ENCODE peak calls at places on chromosome 18, in eight cellular contexts. One of them, this sample, is unnamed.

GRCh38 chr18:1104265-1104792 is 199.7 kb downstream of the ADCYAP1 start:
- ATAC-seq in upper lobe of left lung: no peak
- ATAC-seq in activated naive CD8-positive, alpha-beta T cell treated with anti-CD3 and anti-CD28 coated beads, Interleukin-2, amount 50 U/mL, for 24 hours: no peak
- ATAC-seq in natural killer cell: no peak
- ATAC-seq in activated CD8-positive, alpha-beta memory T cell treated with anti-CD3 and anti-CD28 coated beads, Interleukin-2, amount 10 ng/mL, durations not matched to agents 7 days and 5 days: no peak
- ATAC-seq in lower lobe of right lung: no peak
- ATAC-seq in T-helper 17 cell: no peak
- ATAC-seq in Panc1: no peak
- ATAC-seq in this sample: no peak

GRCh38 chr18:825891-826585 is 14.0 kb upstream of the YES1 start:
- ATAC-seq in Panc1: no peak
- ATAC-seq in natural killer cell: no peak
- ATAC-seq in lower lobe of right lung: no peak
- ATAC-seq in upper lobe of left lung: no peak
- ATAC-seq in T-helper 17 cell: no peak
- ATAC-seq in activated naive CD8-positive, alpha-beta T cell treated with anti-CD3 and anti-CD28 coated beads, Interleukin-2, amount 50 U/mL, for 24 hours: no peak
- ATAC-seq in activated CD8-positive, alpha-beta memory T cell treated with anti-CD3 and anti-CD28 coated beads, Interleukin-2, amount 10 ng/mL, durations not matched to agents 7 days and 5 days: no peak
- ATAC-seq in this sample: no peak

GRCh38 chr18:79926306-79926705 is 25.1 kb downstream of the SLC66A2 start:
- ATAC-seq in Panc1: no peak
- ATAC-seq in activated naive CD8-positive, alpha-beta T cell treated with anti-CD3 and anti-CD28 coated beads, Interleukin-2, amount 50 U/mL, for 24 hours: no peak
- ATAC-seq in T-helper 17 cell: no peak
- ATAC-seq in lower lobe of right lung: no peak
- ATAC-seq in activated CD8-positive, alpha-beta memory T cell treated with anti-CD3 and anti-CD28 coated beads, Interleukin-2, amount 10 ng/mL, durations not matched to agents 7 days and 5 days: no peak
- ATAC-seq in natural killer cell: no peak
- ATAC-seq in upper lobe of left lung: no peak
- ATAC-seq in this sample: no peak

GRCh38 chr18:8300749-8301148 is 308.5 kb upstream of the RAB12 start:
- ATAC-seq in natural killer cell: no peak
- ATAC-seq in lower lobe of right lung: no peak
- ATAC-seq in upper lobe of left lung: no peak
- ATAC-seq in Panc1: no peak
- ATAC-seq in activated naive CD8-positive, alpha-beta T cell treated with anti-CD3 and anti-CD28 coated beads, Interleukin-2, amount 50 U/mL, for 24 hours: no peak
- ATAC-seq in T-helper 17 cell: no peak
- ATAC-seq in activated CD8-positive, alpha-beta memory T cell treated with anti-CD3 and anti-CD28 coated beads, Interleukin-2, amount 10 ng/mL, durations not matched to agents 7 days and 5 days: no peak
- ATAC-seq in this sample: no peak

GRCh38 chr18:63476666-63477065 is at the start of gene SERPINB5:
- ATAC-seq in lower lobe of right lung: peak
- ATAC-seq in natural killer cell: no peak
- ATAC-seq in activated naive CD8-positive, alpha-beta T cell treated with anti-CD3 and anti-CD28 coated beads, Interleukin-2, amount 50 U/mL, for 24 hours: no peak
- ATAC-seq in activated CD8-positive, alpha-beta memory T cell treated with anti-CD3 and anti-CD28 coated beads, Interleukin-2, amount 10 ng/mL, durations not matched to agents 7 days and 5 days: no peak
- ATAC-seq in Panc1: no peak
- ATAC-seq in T-helper 17 cell: no peak
- ATAC-seq in upper lobe of left lung: no peak
- ATAC-seq in this sample: no peak

GRCh38 chr18:801137-801536 is 10.9 kb downstream of the YES1 start:
- ATAC-seq in natural killer cell: no peak
- ATAC-seq in Panc1: no peak
- ATAC-seq in activated naive CD8-positive, alpha-beta T cell treated with anti-CD3 and anti-CD28 coated beads, Interleukin-2, amount 50 U/mL, for 24 hours: no peak
- ATAC-seq in activated CD8-positive, alpha-beta memory T cell treated with anti-CD3 and anti-CD28 coated beads, Interleukin-2, amount 10 ng/mL, durations not matched to agents 7 days and 5 days: no peak
- ATAC-seq in lower lobe of right lung: no peak
- ATAC-seq in upper lobe of left lung: no peak
- ATAC-seq in T-helper 17 cell: no peak
- ATAC-seq in this sample: no peak

GRCh38 chr18:55735199-55735855 is 147.3 kb upstream of the TCF4 start:
- ATAC-seq in T-helper 17 cell: no peak
- ATAC-seq in activated naive CD8-positive, alpha-beta T cell treated with anti-CD3 and anti-CD28 coated beads, Interleukin-2, amount 50 U/mL, for 24 hours: no peak
- ATAC-seq in upper lobe of left lung: no peak
- ATAC-seq in activated CD8-positive, alpha-beta memory T cell treated with anti-CD3 and anti-CD28 coated beads, Interleukin-2, amount 10 ng/mL, durations not matched to agents 7 days and 5 days: no peak
- ATAC-seq in lower lobe of right lung: no peak
- ATAC-seq in natural killer cell: no peak
- ATAC-seq in Panc1: no peak
- ATAC-seq in this sample: no peak

GRCh38 chr18:5488844-5489243 is 55.0 kb downstream of the EPB41L3 start:
- ATAC-seq in activated CD8-positive, alpha-beta memory T cell treated with anti-CD3 and anti-CD28 coated beads, Interleukin-2, amount 10 ng/mL, durations not matched to agents 7 days and 5 days: no peak
- ATAC-seq in upper lobe of left lung: no peak
- ATAC-seq in activated naive CD8-positive, alpha-beta T cell treated with anti-CD3 and anti-CD28 coated beads, Interleukin-2, amount 50 U/mL, for 24 hours: no peak
- ATAC-seq in lower lobe of right lung: no peak
- ATAC-seq in Panc1: no peak
- ATAC-seq in natural killer cell: no peak
- ATAC-seq in T-helper 17 cell: no peak
- ATAC-seq in this sample: no peak

GRCh38 chr18:31241900-31242409 is 76.0 kb upstream of the DSG1 start:
- ATAC-seq in natural killer cell: no peak
- ATAC-seq in activated naive CD8-positive, alpha-beta T cell treated with anti-CD3 and anti-CD28 coated beads, Interleukin-2, amount 50 U/mL, for 24 hours: no peak
- ATAC-seq in Panc1: peak
- ATAC-seq in activated CD8-positive, alpha-beta memory T cell treated with anti-CD3 and anti-CD28 coated beads, Interleukin-2, amount 10 ng/mL, durations not matched to agents 7 days and 5 days: no peak
- ATAC-seq in lower lobe of right lung: peak
- ATAC-seq in upper lobe of left lung: no peak
- ATAC-seq in T-helper 17 cell: no peak
- ATAC-seq in this sample: peak

GRCh38 chr18:2568129-2568528 is 3.2 kb downstream of the METTL4 start:
- ATAC-seq in activated naive CD8-positive, alpha-beta T cell treated with anti-CD3 and anti-CD28 coated beads, Interleukin-2, amount 50 U/mL, for 24 hours: no peak
- ATAC-seq in T-helper 17 cell: no peak
- ATAC-seq in lower lobe of right lung: no peak
- ATAC-seq in upper lobe of left lung: no peak
- ATAC-seq in activated CD8-positive, alpha-beta memory T cell treated with anti-CD3 and anti-CD28 coated beads, Interleukin-2, amount 10 ng/mL, durations not matched to agents 7 days and 5 days: no peak
- ATAC-seq in Panc1: no peak
- ATAC-seq in natural killer cell: no peak
- ATAC-seq in this sample: no peak

GRCh38 chr18:2883137-2883671 is 36.4 kb downstream of the EMILIN2 start:
- ATAC-seq in T-helper 17 cell: peak
- ATAC-seq in activated naive CD8-positive, alpha-beta T cell treated with anti-CD3 and anti-CD28 coated beads, Interleukin-2, amount 50 U/mL, for 24 hours: peak
- ATAC-seq in activated CD8-positive, alpha-beta memory T cell treated with anti-CD3 and anti-CD28 coated beads, Interleukin-2, amount 10 ng/mL, durations not matched to agents 7 days and 5 days: peak
- ATAC-seq in lower lobe of right lung: peak
- ATAC-seq in upper lobe of left lung: peak
- ATAC-seq in Panc1: no peak
- ATAC-seq in natural killer cell: peak
- ATAC-seq in this sample: no peak

GRCh38 chr18:3603460-3604259 is 153.7 kb downstream of the TGIF1 start:
- ATAC-seq in Panc1: peak
- ATAC-seq in natural killer cell: peak
- ATAC-seq in upper lobe of left lung: peak
- ATAC-seq in activated naive CD8-positive, alpha-beta T cell treated with anti-CD3 and anti-CD28 coated beads, Interleukin-2, amount 50 U/mL, for 24 hours: peak
- ATAC-seq in T-helper 17 cell: peak
- ATAC-seq in activated CD8-positive, alpha-beta memory T cell treated with anti-CD3 and anti-CD28 coated beads, Interleukin-2, amount 10 ng/mL, durations not matched to agents 7 days and 5 days: peak
- ATAC-seq in lower lobe of right lung: peak
- ATAC-seq in this sample: peak

GRCh38 chr18:48790869-48791635 is 159.7 kb downstream of the SMAD7 start:
- ATAC-seq in activated CD8-positive, alpha-beta memory T cell treated with anti-CD3 and anti-CD28 coated beads, Interleukin-2, amount 10 ng/mL, durations not matched to agents 7 days and 5 days: no peak
- ATAC-seq in T-helper 17 cell: no peak
- ATAC-seq in activated naive CD8-positive, alpha-beta T cell treated with anti-CD3 and anti-CD28 coated beads, Interleukin-2, amount 50 U/mL, for 24 hours: no peak
- ATAC-seq in Panc1: no peak
- ATAC-seq in natural killer cell: no peak
- ATAC-seq in upper lobe of left lung: no peak
- ATAC-seq in lower lobe of right lung: peak
- ATAC-seq in this sample: no peak

GRCh38 chr18:12580630-12581342 is 77.1 kb downstream of the SPIRE1 start:
- ATAC-seq in activated CD8-positive, alpha-beta memory T cell treated with anti-CD3 and anti-CD28 coated beads, Interleukin-2, amount 10 ng/mL, durations not matched to agents 7 days and 5 days: no peak
- ATAC-seq in natural killer cell: no peak
- ATAC-seq in activated naive CD8-positive, alpha-beta T cell treated with anti-CD3 and anti-CD28 coated beads, Interleukin-2, amount 50 U/mL, for 24 hours: no peak
- ATAC-seq in Panc1: no peak
- ATAC-seq in T-helper 17 cell: no peak
- ATAC-seq in lower lobe of right lung: peak
- ATAC-seq in upper lobe of left lung: peak
- ATAC-seq in this sample: no peak

GRCh38 chr18:36327352-36328316 is 30.1 kb downstream of the FHOD3 start:
- ATAC-seq in upper lobe of left lung: no peak
- ATAC-seq in natural killer cell: no peak
- ATAC-seq in T-helper 17 cell: no peak
- ATAC-seq in lower lobe of right lung: no peak
- ATAC-seq in activated naive CD8-positive, alpha-beta T cell treated with anti-CD3 and anti-CD28 coated beads, Interleukin-2, amount 50 U/mL, for 24 hours: no peak
- ATAC-seq in Panc1: no peak
- ATAC-seq in activated CD8-positive, alpha-beta memory T cell treated with anti-CD3 and anti-CD28 coated beads, Interleukin-2, amount 10 ng/mL, durations not matched to agents 7 days and 5 days: no peak
- ATAC-seq in this sample: no peak

GRCh38 chr18:63290456-63291200 is 28.9 kb downstream of the BCL2 start:
- ATAC-seq in Panc1: no peak
- ATAC-seq in activated CD8-positive, alpha-beta memory T cell treated with anti-CD3 and anti-CD28 coated beads, Interleukin-2, amount 10 ng/mL, durations not matched to agents 7 days and 5 days: peak
- ATAC-seq in T-helper 17 cell: peak
- ATAC-seq in upper lobe of left lung: no peak
- ATAC-seq in activated naive CD8-positive, alpha-beta T cell treated with anti-CD3 and anti-CD28 coated beads, Interleukin-2, amount 50 U/mL, for 24 hours: peak
- ATAC-seq in natural killer cell: peak
- ATAC-seq in lower lobe of right lung: no peak
- ATAC-seq in this sample: no peak

GRCh38 chr18:49878996-49879585 is 65.8 kb upstream of the ACAA2 start:
- ATAC-seq in Panc1: no peak
- ATAC-seq in activated naive CD8-positive, alpha-beta T cell treated with anti-CD3 and anti-CD28 coated beads, Interleukin-2, amount 50 U/mL, for 24 hours: no peak
- ATAC-seq in upper lobe of left lung: no peak
- ATAC-seq in lower lobe of right lung: no peak
- ATAC-seq in T-helper 17 cell: no peak
- ATAC-seq in activated CD8-positive, alpha-beta memory T cell treated with anti-CD3 and anti-CD28 coated beads, Interleukin-2, amount 10 ng/mL, durations not matched to agents 7 days and 5 days: no peak
- ATAC-seq in natural killer cell: no peak
- ATAC-seq in this sample: no peak

GRCh38 chr18:13217971-13218375 is 587 bp upstream of the LDLRAD4 start:
- ATAC-seq in upper lobe of left lung: no peak
- ATAC-seq in Panc1: peak
- ATAC-seq in activated naive CD8-positive, alpha-beta T cell treated with anti-CD3 and anti-CD28 coated beads, Interleukin-2, amount 50 U/mL, for 24 hours: no peak
- ATAC-seq in T-helper 17 cell: no peak
- ATAC-seq in natural killer cell: no peak
- ATAC-seq in activated CD8-positive, alpha-beta memory T cell treated with anti-CD3 and anti-CD28 coated beads, Interleukin-2, amount 10 ng/mL, durations not matched to agents 7 days and 5 days: no peak
- ATAC-seq in lower lobe of right lung: peak
- ATAC-seq in this sample: no peak

GRCh38 chr18:70382032-70382431 is 93.2 kb downstream of the SOCS6 start:
- ATAC-seq in activated CD8-positive, alpha-beta memory T cell treated with anti-CD3 and anti-CD28 coated beads, Interleukin-2, amount 10 ng/mL, durations not matched to agents 7 days and 5 days: no peak
- ATAC-seq in activated naive CD8-positive, alpha-beta T cell treated with anti-CD3 and anti-CD28 coated beads, Interleukin-2, amount 50 U/mL, for 24 hours: no peak
- ATAC-seq in Panc1: no peak
- ATAC-seq in natural killer cell: no peak
- ATAC-seq in lower lobe of right lung: peak
- ATAC-seq in T-helper 17 cell: no peak
- ATAC-seq in upper lobe of left lung: no peak
- ATAC-seq in this sample: no peak

GRCh38 chr18:21747764-21748693 is 7.4 kb downstream of the MIB1 start:
- ATAC-seq in lower lobe of right lung: no peak
- ATAC-seq in natural killer cell: no peak
- ATAC-seq in upper lobe of left lung: no peak
- ATAC-seq in Panc1: no peak
- ATAC-seq in T-helper 17 cell: peak
- ATAC-seq in activated CD8-positive, alpha-beta memory T cell treated with anti-CD3 and anti-CD28 coated beads, Interleukin-2, amount 10 ng/mL, durations not matched to agents 7 days and 5 days: no peak
- ATAC-seq in activated naive CD8-positive, alpha-beta T cell treated with anti-CD3 and anti-CD28 coated beads, Interleukin-2, amount 50 U/mL, for 24 hours: no peak
- ATAC-seq in this sample: no peak

GRCh38 chr18:50631831-50632285 is 72.0 kb downstream of the MAPK4 start:
- ATAC-seq in upper lobe of left lung: no peak
- ATAC-seq in lower lobe of right lung: no peak
- ATAC-seq in natural killer cell: no peak
- ATAC-seq in Panc1: no peak
- ATAC-seq in T-helper 17 cell: no peak
- ATAC-seq in activated naive CD8-positive, alpha-beta T cell treated with anti-CD3 and anti-CD28 coated beads, Interleukin-2, amount 50 U/mL, for 24 hours: no peak
- ATAC-seq in activated CD8-positive, alpha-beta memory T cell treated with anti-CD3 and anti-CD28 coated beads, Interleukin-2, amount 10 ng/mL, durations not matched to agents 7 days and 5 days: no peak
- ATAC-seq in this sample: peak

GRCh38 chr18:45268583-45268982 is 346.7 kb upstream of the SLC14A2 start:
- ATAC-seq in natural killer cell: no peak
- ATAC-seq in Panc1: no peak
- ATAC-seq in upper lobe of left lung: peak
- ATAC-seq in T-helper 17 cell: no peak
- ATAC-seq in activated CD8-positive, alpha-beta memory T cell treated with anti-CD3 and anti-CD28 coated beads, Interleukin-2, amount 10 ng/mL, durations not matched to agents 7 days and 5 days: no peak
- ATAC-seq in lower lobe of right lung: no peak
- ATAC-seq in activated naive CD8-positive, alpha-beta T cell treated with anti-CD3 and anti-CD28 coated beads, Interleukin-2, amount 50 U/mL, for 24 hours: peak
- ATAC-seq in this sample: no peak

GRCh38 chr18:54734059-54734458 is 94.2 kb upstream of the RAB27B start:
- ATAC-seq in T-helper 17 cell: no peak
- ATAC-seq in lower lobe of right lung: peak
- ATAC-seq in activated CD8-positive, alpha-beta memory T cell treated with anti-CD3 and anti-CD28 coated beads, Interleukin-2, amount 10 ng/mL, durations not matched to agents 7 days and 5 days: no peak
- ATAC-seq in activated naive CD8-positive, alpha-beta T cell treated with anti-CD3 and anti-CD28 coated beads, Interleukin-2, amount 50 U/mL, for 24 hours: no peak
- ATAC-seq in natural killer cell: no peak
- ATAC-seq in upper lobe of left lung: no peak
- ATAC-seq in Panc1: no peak
- ATAC-seq in this sample: peak

GRCh38 chr18:32847719-32848118 is 74.9 kb upstream of the KLHL14 start:
- ATAC-seq in lower lobe of right lung: no peak
- ATAC-seq in natural killer cell: no peak
- ATAC-seq in T-helper 17 cell: no peak
- ATAC-seq in activated naive CD8-positive, alpha-beta T cell treated with anti-CD3 and anti-CD28 coated beads, Interleukin-2, amount 50 U/mL, for 24 hours: no peak
- ATAC-seq in upper lobe of left lung: no peak
- ATAC-seq in Panc1: peak
- ATAC-seq in activated CD8-positive, alpha-beta memory T cell treated with anti-CD3 and anti-CD28 coated beads, Interleukin-2, amount 10 ng/mL, durations not matched to agents 7 days and 5 days: no peak
- ATAC-seq in this sample: no peak

GRCh38 chr18:23438608-23439366 is 14.3 kb upstream of the RIOK3 start:
- ATAC-seq in lower lobe of right lung: no peak
- ATAC-seq in Panc1: peak
- ATAC-seq in activated naive CD8-positive, alpha-beta T cell treated with anti-CD3 and anti-CD28 coated beads, Interleukin-2, amount 50 U/mL, for 24 hours: peak
- ATAC-seq in activated CD8-positive, alpha-beta memory T cell treated with anti-CD3 and anti-CD28 coated beads, Interleukin-2, amount 10 ng/mL, durations not matched to agents 7 days and 5 days: no peak
- ATAC-seq in upper lobe of left lung: no peak
- ATAC-seq in T-helper 17 cell: no peak
- ATAC-seq in natural killer cell: no peak
- ATAC-seq in this sample: no peak

GRCh38 chr18:36613069-36613468 is 215.7 kb downstream of the TPGS2 start:
- ATAC-seq in activated naive CD8-positive, alpha-beta T cell treated with anti-CD3 and anti-CD28 coated beads, Interleukin-2, amount 50 U/mL, for 24 hours: no peak
- ATAC-seq in natural killer cell: no peak
- ATAC-seq in Panc1: no peak
- ATAC-seq in activated CD8-positive, alpha-beta memory T cell treated with anti-CD3 and anti-CD28 coated beads, Interleukin-2, amount 10 ng/mL, durations not matched to agents 7 days and 5 days: no peak
- ATAC-seq in upper lobe of left lung: no peak
- ATAC-seq in lower lobe of right lung: no peak
- ATAC-seq in T-helper 17 cell: no peak
- ATAC-seq in this sample: no peak

GRCh38 chr18:36321636-36322407 is 24.3 kb downstream of the FHOD3 start:
- ATAC-seq in T-helper 17 cell: no peak
- ATAC-seq in activated naive CD8-positive, alpha-beta T cell treated with anti-CD3 and anti-CD28 coated beads, Interleukin-2, amount 50 U/mL, for 24 hours: no peak
- ATAC-seq in activated CD8-positive, alpha-beta memory T cell treated with anti-CD3 and anti-CD28 coated beads, Interleukin-2, amount 10 ng/mL, durations not matched to agents 7 days and 5 days: no peak
- ATAC-seq in lower lobe of right lung: no peak
- ATAC-seq in upper lobe of left lung: no peak
- ATAC-seq in natural killer cell: no peak
- ATAC-seq in Panc1: peak
- ATAC-seq in this sample: peak

This sample was measured in SK-N-SH treated with all-trans-retinoic acid at 6 μM for 48 hours.